ENCODE peak calls at places on chromosomes 3 and 15, in four cellular contexts. Q, H, U and M are unnamed samples.

GRCh38 chr3:46923559-46924350 is 46.2 kb downstream of the PTH1R start:
- DNase-seq in U (no peak), H (peak; percentile 66), Q (peak; percentile 63), M (peak; percentile 38)

GRCh38 chr3:122092460-122093165 is 37.5 kb downstream of the CD86 start:
- DNase-seq in H (peak; percentile 24), U (no peak), Q (peak; percentile 33), M (peak; percentile 23)

GRCh38 chr15:78051622-78052405 is 25.7 kb downstream of the TBC1D2B start:
- DNase-seq in H (no peak), Q (no peak), U (no peak), M (peak; percentile 67)

GRCh38 chr15:89115547-89115946 is 27.3 kb downstream of the ABHD2 start:
- DNase-seq in U (no peak), H (no peak), Q (no peak), M (no peak)

GRCh38 chr3:133506215-133506901 is 67.1 kb upstream of the CDV3 start:
- DNase-seq in Q (no peak), H (no peak), U (no peak), M (no peak)

GRCh38 chr15:91939432-91939831 is 85.9 kb downstream of the SLCO3A1 start:
- DNase-seq in H (no peak), U (no peak), Q (no peak), M (no peak)

GRCh38 chr3:176964656-176965055 is 232.6 kb downstream of the TBL1XR1 start:
- DNase-seq in Q (no peak), H (no peak), U (no peak), M (peak; percentile 58)

GRCh38 chr3:182726258-182727142 is 66.8 kb upstream of the ATP11B start:
- DNase-seq in Q (no peak), H (no peak), U (no peak), M (no peak)

GRCh38 chr15:64713592-64713991 is 61.8 kb downstream of the RBPMS2 start:
- DNase-seq in Q (no peak), H (no peak), U (no peak), M (no peak)

GRCh38 chr3:132785292-132785691 is 63.1 kb upstream of the NPHP3 start:
- DNase-seq in H (no peak), Q (no peak), U (no peak), M (peak; percentile 14)

GRCh38 chr15:94205366-94205765 is 26.0 kb upstream of the MCTP2 start:
- DNase-seq in U (no peak), H (no peak), Q (no peak), M (no peak)

GRCh38 chr15:42371125-42371524 is 11.8 kb downstream of the CAPN3 start:
- DNase-seq in H (no peak), Q (no peak), U (no peak), M (no peak)

GRCh38 chr15:35479423-35479822 is 66.5 kb downstream of the DPH6 start:
- DNase-seq in U (no peak), Q (no peak), H (no peak), M (no peak)

GRCh38 chr3:122245513-122246174 is 62.2 kb downstream of the CASR start:
- DNase-seq in U (no peak), Q (no peak), H (peak; percentile 20), M (no peak)

GRCh38 chr3:190217081-190217480 is 96.4 kb upstream of the P3H2 start:
- DNase-seq in Q (no peak), H (no peak), U (no peak), M (peak; percentile 55)

GRCh38 chr3:133362539-133362938 is 37.3 kb upstream of the BFSP2 start:
- DNase-seq in H (peak; percentile 0), Q (no peak), U (no peak), M (no peak)

GRCh38 chr3:171372694-171373093 is 87.5 kb downstream of the TNIK start:
- DNase-seq in H (no peak), Q (no peak), U (no peak), M (no peak)

GRCh38 chr15:68556139-68556990 is 22.4 kb upstream of the CORO2B start:
- DNase-seq in H (no peak), Q (no peak), U (no peak), M (no peak)

GRCh38 chr3:115341208-115341607 is 194.1 kb upstream of the ZBTB20 start:
- DNase-seq in H (peak; percentile 68), U (no peak), Q (no peak), M (peak; percentile 84)